ENCODE peak calls at places on chromosomes 1 and 21, in ten cellular contexts. H is astrocyte of the spinal cord, L is GM13977, Q is WERI-Rb-1, C is kidney, Y is tibial nerve, S is RWPE1, X is AG09319, G is right lobe of liver, J is colonic mucosa. R is an unnamed sample.

GRCh38 chr1:209380396-209380795 is 203.1 kb upstream of the CAMK1G start:
- DNase-seq in G (no peak), X (no peak), Q (no peak), L (no peak), S (no peak), J (no peak), C (no peak), Y (no peak), H (no peak), R (no peak)

GRCh38 chr1:184605941-184606340 is 148.7 kb downstream of the EDEM3 start:
- DNase-seq in Q (no peak), Y (no peak), S (no peak), C (no peak), X (no peak), H (peak), J (no peak), L (no peak), G (no peak), R (no peak)

GRCh38 chr1:58858344-58858673 is 74.5 kb upstream of the JUN start:
- DNase-seq in Y (no peak), G (no peak), H (no peak), L (no peak), Q (no peak), S (no peak), J (no peak), C (peak), X (no peak), R (no peak)

GRCh38 chr1:77375541-77375940 is 93.7 kb downstream of the AK5 start:
- DNase-seq in Y (no peak), L (no peak), G (no peak), S (no peak), H (no peak), C (no peak), Q (no peak), J (no peak), X (no peak), R (no peak)

GRCh38 chr1:77371396-77371795 is 89.6 kb downstream of the AK5 start:
- DNase-seq in Q (no peak), L (no peak), X (no peak), Y (no peak), C (no peak), H (no peak), S (no peak), G (no peak), J (no peak), R (no peak)

GRCh38 chr1:113438505-113439271 is 48.4 kb downstream of the MAGI3 start:
- DNase-seq in S (no peak), C (no peak), L (no peak), X (no peak), J (no peak), Q (no peak), H (no peak), Y (no peak), G (no peak), R (no peak)

GRCh38 chr1:59473813-59474212 is 176.9 kb downstream of the FGGY start:
- DNase-seq in G (no peak), X (no peak), L (no peak), S (no peak), Q (no peak), H (no peak), C (no peak), J (no peak), Y (no peak), R (no peak)

GRCh38 chr1:117534995-117535467 is 70.8 kb upstream of the TENT5C start:
- DNase-seq in G (no peak), C (no peak), Y (no peak), J (peak), H (peak), Q (peak), X (no peak), L (peak), S (peak), R (no peak)

GRCh38 chr1:236455242-236455641 is 61.2 kb downstream of the EDARADD start:
- DNase-seq in H (no peak), Q (no peak), J (no peak), Y (no peak), G (no peak), X (no peak), S (peak), C (no peak), L (no peak), R (no peak)

GRCh38 chr1:236457775-236458174 is 63.7 kb downstream of the EDARADD start:
- DNase-seq in L (peak), H (no peak), X (no peak), S (no peak), C (no peak), Y (no peak), J (no peak), G (no peak), Q (no peak), R (no peak)

GRCh38 chr1:236451796-236452373 is 57.8 kb downstream of the EDARADD start:
- DNase-seq in H (no peak), G (peak), S (no peak), X (no peak), Q (peak), J (peak), Y (no peak), C (no peak), L (peak), R (no peak)
- TF ChIP-seq CTCF in H (peak), G (peak), S (no peak), X (peak), Q (peak), J (peak), Y (no peak), C (peak), L (peak), R (peak)

DNA sequence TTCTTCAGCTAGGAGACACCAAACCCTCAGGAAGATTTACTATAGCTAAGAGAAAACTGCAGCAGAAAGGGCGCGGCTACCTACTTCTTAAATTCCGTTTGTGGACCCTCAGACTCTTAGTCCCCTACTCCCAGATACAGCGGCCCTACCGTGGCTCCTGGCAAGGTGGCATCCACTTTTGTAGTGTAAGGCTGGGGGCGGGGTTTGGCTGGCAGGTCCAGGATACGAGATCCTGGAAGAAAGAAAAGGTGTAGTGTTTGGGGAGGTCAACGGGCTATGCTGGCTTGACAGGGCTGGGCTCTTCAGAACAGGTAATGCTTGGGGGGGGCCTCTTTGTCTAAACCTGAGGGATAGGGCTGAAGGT is 280 bp downstream of the CREB3L4 start:
- DNase-seq in C (no peak), S (no peak), G (peak), H (no peak), X (no peak), L (no peak), Q (peak), Y (no peak), J (peak), R (no peak)
- TF ChIP-seq CTCF in C (no peak), S (no peak), G (no peak), H (no peak), X (no peak), L (no peak), Q (no peak), Y (no peak), J (no peak), R (no peak)

GRCh38 chr1:154999651-155000474 is 2.7 kb upstream of the ZBTB7B start:
- DNase-seq in L (peak), G (peak), H (no peak), C (peak), S (no peak), Q (peak), J (peak), X (no peak), Y (no peak), R (no peak)

GRCh38 chr1:155000475-155000724 is 2.2 kb upstream of the ZBTB7B start:
- DNase-seq in Y (no peak), J (peak), G (peak), Q (no peak), L (peak), X (no peak), S (no peak), H (no peak), C (peak), R (no peak)

GRCh38 chr1:155001438-155001687 is 1.2 kb upstream of the ZBTB7B start:
- DNase-seq in X (no peak), G (no peak), Y (no peak), C (no peak), S (no peak), Q (no peak), L (no peak), J (no peak), H (no peak), R (no peak)

GRCh38 chr1:155001688-155002474 is 721 bp upstream of the ZBTB7B start:
- DNase-seq in X (peak), Y (peak), C (peak), J (peak), S (peak), H (peak), L (peak), G (peak), Q (peak), R (peak)

GRCh38 chr1:155000725-155001437 is 1.7 kb upstream of the ZBTB7B start:
- DNase-seq in Y (peak), C (peak), J (peak), Q (peak), H (peak), S (peak), G (peak), L (peak), X (no peak), R (peak)
- TF ChIP-seq CTCF in Y (no peak), C (peak), J (no peak), Q (peak), H (no peak), S (no peak), G (peak), L (no peak), X (no peak), R (no peak)

GRCh38 chr1:1374068-1374860 is 743 bp downstream of the AURKAIP1 start:
- DNase-seq in J (no peak), S (no peak), Q (no peak), L (no peak), H (no peak), X (no peak), G (peak), C (peak), Y (no peak), R (no peak)

GRCh38 chr1:1380860-1381259 is 5.9 kb upstream of the AURKAIP1 start:
- DNase-seq in Q (no peak), G (no peak), L (no peak), C (no peak), Y (no peak), X (no peak), H (no peak), J (no peak), S (no peak), R (no peak)

GRCh38 chr1:1376551-1377226 is 1.7 kb upstream of the AURKAIP1 start:
- DNase-seq in S (no peak), X (no peak), G (no peak), L (no peak), Y (no peak), H (no peak), Q (no peak), C (no peak), J (no peak), R (no peak)

GRCh38 chr1:1374861-1375662 is at the start of gene AURKAIP1:
- DNase-seq in S (peak), G (peak), Q (peak), Y (peak), H (peak), J (peak), L (peak), C (peak), X (peak), R (peak)

GRCh38 chr1:1377540-1378205 is 2.7 kb upstream of the AURKAIP1 start:
- DNase-seq in G (no peak), C (no peak), H (no peak), L (no peak), Y (no peak), Q (no peak), X (no peak), S (no peak), J (no peak), R (no peak)
- TF ChIP-seq CTCF in G (no peak), C (no peak), H (no peak), L (no peak), Y (no peak), Q (no peak), X (no peak), S (no peak), J (no peak), R (no peak)

GRCh38 chr1:1597275-1597930 is 2.5 kb downstream of the FNDC10 start:
- DNase-seq in S (no peak), J (no peak), C (no peak), G (no peak), L (peak), X (no peak), Q (peak), Y (no peak), H (no peak), R (no peak)
- TF ChIP-seq CTCF in S (peak), J (peak), C (peak), G (no peak), L (peak), X (peak), Q (peak), Y (no peak), H (peak), R (peak)

GRCh38 chr1:11649624-11650330 is 4.5 kb downstream of the FBXO2 start:
- DNase-seq in Q (no peak), X (no peak), L (no peak), J (no peak), S (no peak), H (no peak), G (peak), Y (no peak), C (peak), R (no peak)

GRCh38 chr1:11648732-11649158 is 5.5 kb downstream of the FBXO2 start:
- DNase-seq in Q (no peak), J (peak), L (no peak), H (no peak), Y (no peak), C (no peak), S (peak), G (peak), X (no peak), R (no peak)

GRCh38 chr1:11651017-11651416 is 3.2 kb downstream of the FBXO2 start:
- DNase-seq in L (no peak), J (no peak), H (no peak), Q (no peak), C (no peak), Y (no peak), S (no peak), G (no peak), X (no peak), R (no peak)

GRCh38 chr1:11649237-11649623 is 5.0 kb downstream of the FBXO2 start:
- DNase-seq in J (no peak), L (no peak), Y (no peak), H (no peak), X (no peak), C (no peak), G (peak), S (no peak), Q (no peak), R (no peak)

DNA sequence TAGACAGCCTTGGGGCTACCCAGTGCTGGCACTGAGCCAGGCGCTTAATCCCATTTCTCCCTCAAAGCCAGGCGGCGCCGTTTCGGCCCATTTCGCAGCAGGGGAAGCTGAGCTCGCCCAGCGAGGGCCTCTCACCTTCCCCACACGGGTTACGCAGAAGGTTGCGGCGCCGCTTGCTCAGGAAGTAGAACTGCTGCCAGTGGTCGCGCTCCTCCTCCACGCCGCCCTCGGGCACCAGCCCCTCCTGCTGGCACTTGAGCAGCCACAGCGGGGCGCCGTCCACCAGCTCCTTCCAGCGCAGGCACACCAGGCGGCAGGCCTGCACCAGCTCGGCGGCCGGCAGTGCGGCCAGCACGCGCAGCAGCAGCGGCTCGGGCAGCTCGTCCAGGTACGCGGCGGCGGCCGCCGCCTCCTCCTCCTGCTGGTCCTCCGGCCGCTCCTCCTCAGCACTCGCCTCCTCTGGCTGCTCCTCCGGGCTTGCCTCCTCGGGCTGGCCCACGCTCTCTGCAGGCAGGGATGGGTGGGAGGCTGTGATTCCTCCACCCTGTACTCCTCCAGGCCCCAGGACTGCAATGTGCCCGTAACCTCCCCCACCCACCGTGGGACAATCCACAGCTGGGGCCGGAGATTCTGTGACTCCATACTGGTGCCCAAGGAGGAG is 3.8 kb downstream of the FBXO2 start:
- DNase-seq in C (peak), Q (peak), H (peak), X (peak), G (peak), S (no peak), L (peak), J (peak), Y (peak), R (peak)
- TF ChIP-seq CTCF in C (peak), Q (peak), H (peak), X (peak), G (peak), S (no peak), L (peak), J (peak), Y (peak), R (peak)

GRCh38 chr21:33643658-33644311 is 1.5 kb downstream of the ITSN1 start:
- DNase-seq in C (no peak), L (no peak), X (no peak), S (peak), J (no peak), H (peak), Y (no peak), G (no peak), Q (peak), R (no peak)
- TF ChIP-seq CTCF in C (no peak), L (no peak), X (no peak), S (no peak), J (no peak), H (no peak), Y (no peak), G (no peak), Q (no peak), R (no peak)

DNA sequence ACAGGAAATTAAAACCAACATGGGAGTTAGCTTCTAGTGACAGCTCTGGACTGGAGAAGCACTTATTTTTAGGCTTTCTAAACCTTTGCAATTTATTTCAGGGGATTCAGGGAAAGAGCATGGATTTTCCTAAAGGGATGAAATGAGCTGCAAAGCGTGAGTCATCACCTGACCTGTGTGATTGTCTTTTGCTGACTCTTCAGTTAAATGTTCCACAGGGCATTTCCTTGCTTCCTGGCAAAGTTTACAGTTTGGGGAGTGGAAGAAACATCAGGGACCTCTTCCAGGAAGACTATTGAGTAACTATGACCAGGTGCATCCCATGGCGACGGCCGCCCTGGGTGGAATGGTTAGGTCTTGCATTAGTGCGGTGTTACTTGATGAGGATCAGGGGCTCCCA is 79.4 kb upstream of the SIPA1L2 start:
- DNase-seq in X (no peak), L (no peak), Q (no peak), H (peak), C (no peak), Y (no peak), J (no peak), S (peak), G (peak), R (no peak)
- TF ChIP-seq CTCF in X (no peak), L (no peak), Q (no peak), H (no peak), C (no peak), Y (no peak), J (no peak), S (no peak), G (no peak), R (no peak)

GRCh38 chr1:43653339-43653738 is 3.4 kb downstream of the KDM4A start:
- DNase-seq in C (no peak), S (no peak), H (peak), X (no peak), Y (no peak), G (no peak), J (no peak), L (no peak), Q (peak), R (no peak)
- TF ChIP-seq CTCF in C (no peak), S (no peak), H (peak), X (peak), Y (no peak), G (no peak), J (no peak), L (peak), Q (peak), R (peak)

GRCh38 chr1:106972074-106972473 is 84.4 kb upstream of the PRMT6 start:
- DNase-seq in Y (no peak), Q (no peak), L (no peak), S (no peak), J (no peak), H (no peak), X (no peak), G (no peak), C (no peak), R (no peak)

GRCh38 chr1:106978477-106979322 is 77.8 kb upstream of the PRMT6 start:
- DNase-seq in Y (no peak), S (peak), H (no peak), J (no peak), G (no peak), X (peak), L (no peak), C (no peak), Q (no peak), R (no peak)

GRCh38 chr1:106975944-106976343 is 80.5 kb upstream of the PRMT6 start:
- DNase-seq in Y (no peak), G (no peak), J (no peak), S (no peak), H (no peak), Q (no peak), C (no peak), X (no peak), L (no peak), R (no peak)
- TF ChIP-seq CTCF in Y (no peak), G (no peak), J (no peak), S (no peak), H (peak), Q (peak), C (no peak), X (no peak), L (no peak), R (no peak)

R was measured in osteocyte.